ENCODE peak calls at places on chromosomes 16 and 17, in ten cellular contexts. W, M, D, U, R, E, A, V, I and N are unnamed samples.

GRCh38 chr17:75019710-75020109 is 7.2 kb downstream of the MRPL58 start:
- DNase-seq in W (no peak), M (no peak), D (no peak), U (no peak), R (no peak), E (no peak), A (no peak), V (no peak), I (no peak), N (no peak)

GRCh38 chr17:63533433-63534077 is 10.4 kb downstream of the KCNH6 start:
- DNase-seq in W (no peak), M (no peak), D (no peak), U (no peak), R (no peak), E (no peak), A (no peak), V (no peak), I (no peak), N (no peak)

GRCh38 chr16:75116081-75116910 is at the start of gene LDHD:
- DNase-seq in W (peak; percentile 93), M (peak; percentile 80), D (peak; percentile 96), U (peak; percentile 81), R (peak; percentile 94), E (peak; percentile 73), A (peak; percentile 86), V (peak; percentile 82), I (peak; percentile 94), N (no peak)

GRCh38 chr17:16942141-16943031 is 29.5 kb downstream of the TNFRSF13B start:
- DNase-seq in W (no peak), M (no peak), D (no peak), U (no peak), R (no peak), E (no peak), A (no peak), V (no peak), I (no peak), N (no peak)

GRCh38 chr16:9092282-9092962 is 978 bp downstream of the HAPSTR1 start:
- DNase-seq in W (peak; percentile 70), M (peak; percentile 21), D (peak; percentile 64), U (peak; percentile 75), R (peak; percentile 47), E (peak; percentile 24), A (no peak), V (peak; percentile 75), I (no peak), N (peak; percentile 21)

GRCh38 chr17:36586138-36586537 is 5.5 kb upstream of the DHRS11 start:
- DNase-seq in W (no peak), M (no peak), D (no peak), U (no peak), R (no peak), E (no peak), A (no peak), V (no peak), I (no peak), N (no peak)

GRCh38 chr16:1681032-1681431 is 3.0 kb downstream of the JPT2 start:
- DNase-seq in W (no peak), M (no peak), D (no peak), U (no peak), R (no peak), E (no peak), A (no peak), V (no peak), I (no peak), N (no peak)

GRCh38 chr16:16073884-16074781 is 124.7 kb downstream of the ABCC1 start:
- DNase-seq in W (no peak), M (no peak), D (no peak), U (no peak), R (peak; percentile 34), E (no peak), A (peak; percentile 23), V (peak; percentile 56), I (peak; percentile 52), N (no peak)

GRCh38 chr16:22055881-22056280 is 36.5 kb upstream of the VWA3A start:
- DNase-seq in W (no peak), M (no peak), D (no peak), U (no peak), R (no peak), E (no peak), A (no peak), V (peak; percentile 69), I (no peak), N (no peak)

DNA sequence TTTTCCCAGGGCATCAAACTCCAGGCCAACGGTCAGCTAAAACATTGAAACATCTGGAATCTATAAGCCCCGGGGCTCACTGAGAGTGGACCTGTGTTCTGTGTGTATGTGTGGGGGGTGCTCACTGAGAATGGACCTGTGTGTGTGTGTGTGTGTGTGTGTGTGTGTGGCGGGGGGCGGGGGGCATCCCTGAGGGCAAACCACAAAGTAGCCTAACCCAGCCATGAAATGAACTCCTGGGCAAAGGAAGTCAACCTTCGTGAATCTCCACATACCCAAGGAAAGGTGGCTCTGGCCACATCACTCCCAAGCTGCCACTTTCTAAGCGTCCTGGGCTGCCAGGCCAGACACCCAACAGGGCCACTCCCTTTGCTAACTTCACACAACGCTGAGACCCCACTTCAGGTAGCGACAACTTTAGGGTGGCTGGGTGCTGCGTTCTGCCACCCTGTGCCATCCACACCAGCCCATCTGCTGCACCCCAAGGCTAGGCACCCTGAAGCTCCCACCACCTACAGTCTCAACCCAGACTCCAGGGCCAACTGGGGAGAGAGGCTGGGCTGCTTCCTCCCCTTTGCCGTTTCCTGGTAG is 1.6 kb downstream of the MAFG start:
- DNase-seq in W (no peak), M (no peak), D (no peak), U (no peak), R (no peak), E (no peak), A (no peak), V (no peak), I (no peak), N (no peak)
- TF ChIP-seq POLR2A in W (no peak), M (no peak), D (no peak), U (no peak), R (no peak), E (no peak), A (no peak), V (no peak), I (no peak), N (no peak)

DNA sequence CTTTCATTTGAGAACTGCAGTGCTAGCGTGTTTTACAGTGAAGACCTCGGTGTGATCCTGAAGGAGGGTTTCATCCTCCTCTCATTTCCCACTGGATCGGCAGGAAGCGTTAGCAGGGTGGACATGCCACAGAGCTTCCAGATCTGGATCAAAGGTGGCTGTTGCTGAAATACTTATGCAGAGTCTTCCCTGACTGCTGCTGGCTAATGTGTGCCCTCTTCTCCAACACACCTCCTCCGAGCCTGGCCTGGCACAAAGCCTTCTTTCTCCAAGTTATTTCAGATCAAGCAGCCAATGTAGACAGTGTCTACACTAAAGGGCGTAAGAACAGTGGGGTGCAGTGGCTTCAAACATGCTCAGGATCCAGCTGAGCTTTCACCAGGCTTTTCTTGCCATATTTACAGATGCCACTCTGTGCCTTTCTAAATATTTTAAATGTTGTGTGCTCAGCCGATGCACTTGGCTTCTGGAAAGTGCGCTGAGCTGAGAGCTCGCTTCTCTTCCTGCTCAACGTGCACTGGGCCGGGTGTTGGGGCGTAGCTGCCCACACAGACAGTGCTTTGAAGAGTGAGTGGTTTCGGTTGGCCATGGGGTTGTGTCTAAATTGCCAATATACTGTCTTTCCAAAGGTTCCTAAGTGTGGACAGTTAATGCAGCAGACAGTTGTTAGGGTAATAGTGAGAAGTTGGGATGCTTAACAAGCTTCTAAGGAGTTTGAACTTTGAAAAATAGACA is 2.1 kb downstream of the ZNF750 start:
- DNase-seq in W (no peak), M (no peak), D (no peak), U (no peak), R (no peak), E (no peak), A (no peak), V (no peak), I (no peak), N (no peak)
- TF ChIP-seq POLR2A in W (no peak), M (no peak), D (no peak), U (no peak), R (no peak), E (no peak), A (no peak), V (no peak), I (no peak), N (no peak)

GRCh38 chr16:4699030-4699556 is 5.7 kb downstream of the NUDT16L1 start:
- DNase-seq in W (no peak), M (no peak), D (no peak), U (no peak), R (no peak), E (no peak), A (no peak), V (no peak), I (no peak), N (no peak)
- TF ChIP-seq POLR2A in W (no peak), M (no peak), D (no peak), U (no peak), R (no peak), E (no peak), A (no peak), V (no peak), I (no peak), N (peak; percentile 51)

DNA sequence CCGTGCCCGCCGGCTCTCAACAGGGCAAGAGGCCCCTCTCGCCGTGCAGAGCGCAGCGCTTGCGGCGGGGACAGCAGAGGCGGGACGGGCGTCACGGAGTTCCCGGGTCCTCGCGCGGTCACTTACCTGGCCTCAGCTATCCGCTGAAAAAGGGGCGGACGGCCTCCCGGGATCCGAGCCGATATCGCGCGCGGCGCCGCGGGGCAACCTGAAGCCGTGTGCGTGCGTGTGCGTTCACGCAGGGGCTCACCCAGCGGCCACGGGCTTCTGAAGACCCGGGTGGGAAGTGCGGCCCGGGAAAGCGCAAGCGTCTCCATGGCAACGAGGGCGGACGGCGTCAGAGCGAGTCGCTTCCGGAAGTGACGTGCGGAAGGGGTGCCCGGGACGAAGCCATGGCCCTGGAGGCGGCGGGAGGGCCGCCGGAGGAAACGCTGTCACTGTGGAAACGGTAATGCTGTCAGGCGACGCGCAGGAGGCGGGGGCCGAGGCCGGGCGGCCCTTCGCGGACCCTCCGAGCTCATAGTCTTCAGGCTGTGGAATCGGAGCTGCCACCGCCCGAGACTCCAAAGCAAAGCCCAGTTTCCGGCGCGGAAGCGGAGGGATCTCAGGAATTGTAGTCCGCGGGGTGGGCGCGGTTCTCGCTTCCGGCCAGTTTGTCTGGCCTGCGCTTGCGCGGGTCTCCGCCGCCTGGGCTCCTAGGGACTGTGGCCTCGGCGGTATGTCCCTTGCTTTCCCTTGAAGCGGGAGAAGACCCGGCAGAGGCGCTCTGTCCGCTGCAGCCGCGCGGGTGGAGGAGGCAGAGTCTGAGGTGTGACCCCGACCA is at the start of gene ENDOV:
- DNase-seq in W (peak; percentile 96), M (peak; percentile 93), D (peak; percentile 97), U (peak; percentile 97), R (peak; percentile 95), E (peak; percentile 86), A (peak; percentile 99), V (peak; percentile 94), I (peak; percentile 99), N (peak; percentile 100)
- TF ChIP-seq POLR2A in W (peak; percentile 68), M (peak; percentile 26), D (peak; percentile 65), U (peak; percentile 65), R (no peak), E (peak; percentile 35), A (peak; percentile 65), V (peak; percentile 55), I (peak; percentile 74), N (peak; percentile 80)